ENCODE peak calls at places on chromosome 11, in nine cellular contexts. One of them, this sample, is unnamed.

GRCh38 chr11:43579171-43579918 is 101.2 kb upstream of the HSD17B12 start:
- DNase-seq in stimulated activated naive CD8-positive, alpha-beta T cell treated with anti-CD3 and anti-CD28 coated beads, Interleukin-15, Interleukin-2, amounts not matched to agents 100 U/mL and 50 U/mL, for 24 hours: peak
- DNase-seq in globus pallidus: no peak
- DNase-seq in NAMALWA: peak
- DNase-seq in activated naive CD4-positive, alpha-beta T cell treated with Interleukin-2 at 50 U/mL for 16 hours: peak
- DNase-seq in activated CD4-positive, alpha-beta T cell treated with anti-CD3 and anti-CD28 coated beads for 48 hours: peak
- DNase-seq in endothelial cell: peak
- DNase-seq in activated gamma-delta T cell treated with Interleukin-2 at 50 U/mL for 16 hours: no peak
- DNase-seq in naive thymus-derived CD8-positive, alpha-beta T cell: no peak
- DNase-seq in this sample: peak

GRCh38 chr11:94958118-94958517 is 15.2 kb downstream of the CWC15 start:
- DNase-seq in stimulated activated naive CD8-positive, alpha-beta T cell treated with anti-CD3 and anti-CD28 coated beads, Interleukin-15, Interleukin-2, amounts not matched to agents 100 U/mL and 50 U/mL, for 24 hours: no peak
- DNase-seq in globus pallidus: no peak
- DNase-seq in NAMALWA: no peak
- DNase-seq in activated naive CD4-positive, alpha-beta T cell treated with Interleukin-2 at 50 U/mL for 16 hours: no peak
- DNase-seq in activated CD4-positive, alpha-beta T cell treated with anti-CD3 and anti-CD28 coated beads for 48 hours: no peak
- DNase-seq in endothelial cell: no peak
- DNase-seq in activated gamma-delta T cell treated with Interleukin-2 at 50 U/mL for 16 hours: no peak
- DNase-seq in naive thymus-derived CD8-positive, alpha-beta T cell: no peak
- DNase-seq in this sample: no peak

GRCh38 chr11:128552783-128553661 is 34.3 kb downstream of the ETS1 start:
- DNase-seq in stimulated activated naive CD8-positive, alpha-beta T cell treated with anti-CD3 and anti-CD28 coated beads, Interleukin-15, Interleukin-2, amounts not matched to agents 100 U/mL and 50 U/mL, for 24 hours: no peak
- DNase-seq in globus pallidus: peak
- DNase-seq in NAMALWA: peak
- DNase-seq in activated naive CD4-positive, alpha-beta T cell treated with Interleukin-2 at 50 U/mL for 16 hours: peak
- DNase-seq in activated CD4-positive, alpha-beta T cell treated with anti-CD3 and anti-CD28 coated beads for 48 hours: peak
- DNase-seq in endothelial cell: no peak
- DNase-seq in activated gamma-delta T cell treated with Interleukin-2 at 50 U/mL for 16 hours: no peak
- DNase-seq in naive thymus-derived CD8-positive, alpha-beta T cell: peak
- DNase-seq in this sample: peak

GRCh38 chr11:86172894-86173293 is 71.7 kb upstream of the EED start:
- DNase-seq in stimulated activated naive CD8-positive, alpha-beta T cell treated with anti-CD3 and anti-CD28 coated beads, Interleukin-15, Interleukin-2, amounts not matched to agents 100 U/mL and 50 U/mL, for 24 hours: no peak
- DNase-seq in globus pallidus: no peak
- DNase-seq in NAMALWA: no peak
- DNase-seq in activated naive CD4-positive, alpha-beta T cell treated with Interleukin-2 at 50 U/mL for 16 hours: no peak
- DNase-seq in activated CD4-positive, alpha-beta T cell treated with anti-CD3 and anti-CD28 coated beads for 48 hours: peak
- DNase-seq in endothelial cell: no peak
- DNase-seq in activated gamma-delta T cell treated with Interleukin-2 at 50 U/mL for 16 hours: no peak
- DNase-seq in naive thymus-derived CD8-positive, alpha-beta T cell: no peak
- DNase-seq in this sample: no peak

GRCh38 chr11:18618341-18619025 is 15.7 kb downstream of the SPTY2D1 start:
- DNase-seq in stimulated activated naive CD8-positive, alpha-beta T cell treated with anti-CD3 and anti-CD28 coated beads, Interleukin-15, Interleukin-2, amounts not matched to agents 100 U/mL and 50 U/mL, for 24 hours: no peak
- DNase-seq in globus pallidus: no peak
- DNase-seq in NAMALWA: no peak
- DNase-seq in activated naive CD4-positive, alpha-beta T cell treated with Interleukin-2 at 50 U/mL for 16 hours: no peak
- DNase-seq in activated CD4-positive, alpha-beta T cell treated with anti-CD3 and anti-CD28 coated beads for 48 hours: no peak
- DNase-seq in endothelial cell: no peak
- DNase-seq in activated gamma-delta T cell treated with Interleukin-2 at 50 U/mL for 16 hours: no peak
- DNase-seq in naive thymus-derived CD8-positive, alpha-beta T cell: no peak
- DNase-seq in this sample: no peak

GRCh38 chr11:10544491-10545470 is 3.8 kb upstream of the RNF141 start:
- DNase-seq in stimulated activated naive CD8-positive, alpha-beta T cell treated with anti-CD3 and anti-CD28 coated beads, Interleukin-15, Interleukin-2, amounts not matched to agents 100 U/mL and 50 U/mL, for 24 hours: no peak
- DNase-seq in globus pallidus: no peak
- DNase-seq in NAMALWA: peak
- DNase-seq in activated naive CD4-positive, alpha-beta T cell treated with Interleukin-2 at 50 U/mL for 16 hours: no peak
- DNase-seq in activated CD4-positive, alpha-beta T cell treated with anti-CD3 and anti-CD28 coated beads for 48 hours: no peak
- DNase-seq in endothelial cell: no peak
- DNase-seq in activated gamma-delta T cell treated with Interleukin-2 at 50 U/mL for 16 hours: no peak
- DNase-seq in naive thymus-derived CD8-positive, alpha-beta T cell: peak
- DNase-seq in this sample: no peak

GRCh38 chr11:83612891-83613766 is 327.0 kb upstream of the CCDC90B start:
- DNase-seq in stimulated activated naive CD8-positive, alpha-beta T cell treated with anti-CD3 and anti-CD28 coated beads, Interleukin-15, Interleukin-2, amounts not matched to agents 100 U/mL and 50 U/mL, for 24 hours: no peak
- DNase-seq in globus pallidus: no peak
- DNase-seq in NAMALWA: no peak
- DNase-seq in activated naive CD4-positive, alpha-beta T cell treated with Interleukin-2 at 50 U/mL for 16 hours: no peak
- DNase-seq in activated CD4-positive, alpha-beta T cell treated with anti-CD3 and anti-CD28 coated beads for 48 hours: no peak
- DNase-seq in endothelial cell: no peak
- DNase-seq in activated gamma-delta T cell treated with Interleukin-2 at 50 U/mL for 16 hours: no peak
- DNase-seq in naive thymus-derived CD8-positive, alpha-beta T cell: no peak
- DNase-seq in this sample: peak

GRCh38 chr11:125313271-125314222 is 149.0 kb downstream of the PKNOX2 start:
- DNase-seq in stimulated activated naive CD8-positive, alpha-beta T cell treated with anti-CD3 and anti-CD28 coated beads, Interleukin-15, Interleukin-2, amounts not matched to agents 100 U/mL and 50 U/mL, for 24 hours: no peak
- DNase-seq in globus pallidus: no peak
- DNase-seq in NAMALWA: no peak
- DNase-seq in activated naive CD4-positive, alpha-beta T cell treated with Interleukin-2 at 50 U/mL for 16 hours: no peak
- DNase-seq in activated CD4-positive, alpha-beta T cell treated with anti-CD3 and anti-CD28 coated beads for 48 hours: no peak
- DNase-seq in endothelial cell: no peak
- DNase-seq in activated gamma-delta T cell treated with Interleukin-2 at 50 U/mL for 16 hours: no peak
- DNase-seq in naive thymus-derived CD8-positive, alpha-beta T cell: no peak
- DNase-seq in this sample: no peak

GRCh38 chr11:66934971-66935779 is 23.0 kb downstream of the PC start:
- DNase-seq in stimulated activated naive CD8-positive, alpha-beta T cell treated with anti-CD3 and anti-CD28 coated beads, Interleukin-15, Interleukin-2, amounts not matched to agents 100 U/mL and 50 U/mL, for 24 hours: no peak
- DNase-seq in globus pallidus: no peak
- DNase-seq in NAMALWA: no peak
- DNase-seq in activated naive CD4-positive, alpha-beta T cell treated with Interleukin-2 at 50 U/mL for 16 hours: no peak
- DNase-seq in activated CD4-positive, alpha-beta T cell treated with anti-CD3 and anti-CD28 coated beads for 48 hours: no peak
- DNase-seq in endothelial cell: no peak
- DNase-seq in activated gamma-delta T cell treated with Interleukin-2 at 50 U/mL for 16 hours: no peak
- DNase-seq in naive thymus-derived CD8-positive, alpha-beta T cell: no peak
- DNase-seq in this sample: no peak

GRCh38 chr11:117959438-117960149 is 26.6 kb upstream of the IL10RA start:
- DNase-seq in stimulated activated naive CD8-positive, alpha-beta T cell treated with anti-CD3 and anti-CD28 coated beads, Interleukin-15, Interleukin-2, amounts not matched to agents 100 U/mL and 50 U/mL, for 24 hours: no peak
- DNase-seq in globus pallidus: no peak
- DNase-seq in NAMALWA: peak
- DNase-seq in activated naive CD4-positive, alpha-beta T cell treated with Interleukin-2 at 50 U/mL for 16 hours: no peak
- DNase-seq in activated CD4-positive, alpha-beta T cell treated with anti-CD3 and anti-CD28 coated beads for 48 hours: no peak
- DNase-seq in endothelial cell: no peak
- DNase-seq in activated gamma-delta T cell treated with Interleukin-2 at 50 U/mL for 16 hours: no peak
- DNase-seq in naive thymus-derived CD8-positive, alpha-beta T cell: no peak
- DNase-seq in this sample: no peak

GRCh38 chr11:27089746-27090145 is 49.1 kb downstream of the BBOX1 start:
- DNase-seq in stimulated activated naive CD8-positive, alpha-beta T cell treated with anti-CD3 and anti-CD28 coated beads, Interleukin-15, Interleukin-2, amounts not matched to agents 100 U/mL and 50 U/mL, for 24 hours: no peak
- DNase-seq in globus pallidus: no peak
- DNase-seq in NAMALWA: no peak
- DNase-seq in activated naive CD4-positive, alpha-beta T cell treated with Interleukin-2 at 50 U/mL for 16 hours: no peak
- DNase-seq in activated CD4-positive, alpha-beta T cell treated with anti-CD3 and anti-CD28 coated beads for 48 hours: no peak
- DNase-seq in endothelial cell: no peak
- DNase-seq in activated gamma-delta T cell treated with Interleukin-2 at 50 U/mL for 16 hours: no peak
- DNase-seq in naive thymus-derived CD8-positive, alpha-beta T cell: no peak
- DNase-seq in this sample: no peak

GRCh38 chr11:78830277-78830676 is 255.6 kb upstream of the NARS2 start:
- DNase-seq in stimulated activated naive CD8-positive, alpha-beta T cell treated with anti-CD3 and anti-CD28 coated beads, Interleukin-15, Interleukin-2, amounts not matched to agents 100 U/mL and 50 U/mL, for 24 hours: no peak
- DNase-seq in globus pallidus: no peak
- DNase-seq in NAMALWA: no peak
- DNase-seq in activated naive CD4-positive, alpha-beta T cell treated with Interleukin-2 at 50 U/mL for 16 hours: no peak
- DNase-seq in activated CD4-positive, alpha-beta T cell treated with anti-CD3 and anti-CD28 coated beads for 48 hours: no peak
- DNase-seq in endothelial cell: no peak
- DNase-seq in activated gamma-delta T cell treated with Interleukin-2 at 50 U/mL for 16 hours: no peak
- DNase-seq in naive thymus-derived CD8-positive, alpha-beta T cell: no peak
- DNase-seq in this sample: no peak

GRCh38 chr11:28756977-28757376 is 648.8 kb downstream of the METTL15 start:
- DNase-seq in stimulated activated naive CD8-positive, alpha-beta T cell treated with anti-CD3 and anti-CD28 coated beads, Interleukin-15, Interleukin-2, amounts not matched to agents 100 U/mL and 50 U/mL, for 24 hours: no peak
- DNase-seq in globus pallidus: no peak
- DNase-seq in NAMALWA: no peak
- DNase-seq in activated naive CD4-positive, alpha-beta T cell treated with Interleukin-2 at 50 U/mL for 16 hours: no peak
- DNase-seq in activated CD4-positive, alpha-beta T cell treated with anti-CD3 and anti-CD28 coated beads for 48 hours: no peak
- DNase-seq in endothelial cell: no peak
- DNase-seq in activated gamma-delta T cell treated with Interleukin-2 at 50 U/mL for 16 hours: no peak
- DNase-seq in naive thymus-derived CD8-positive, alpha-beta T cell: no peak
- DNase-seq in this sample: no peak